ENCODE peak calls at places on chromosomes 11 and 22, in four cellular contexts. Y is K562, K is GM12878, L is HepG2. O is an unnamed sample.

GRCh38 chr11:28903716-28904115 is 795.5 kb downstream of the METTL15 start:
- DNase-seq in Y (no peak), K (no peak), L (no peak), O (no peak)

GRCh38 chr22:40156001-40156516 is 21.7 kb upstream of the TNRC6B start:
- DNase-seq in Y (peak), K (no peak), L (peak), O (peak)

GRCh38 chr11:79437981-79438630 is 2.7 kb downstream of the TENM4 start:
- DNase-seq in Y (no peak), K (no peak), L (no peak), O (peak)

GRCh38 chr11:1351278-1351937 is 38.3 kb upstream of the BRSK2 start:
- DNase-seq in Y (peak), K (no peak), L (peak), O (peak)

GRCh38 chr22:35915477-35916013 is 113.1 kb downstream of the RBFOX2 start:
- DNase-seq in Y (no peak), K (no peak), L (no peak), O (no peak)

GRCh38 chr22:39148727-39149535 is 3.5 kb downstream of the CBX7 start:
- DNase-seq in Y (peak), K (peak), L (no peak), O (no peak)

GRCh38 chr11:101974255-101974654 is 57.9 kb upstream of the ANGPTL5 start:
- DNase-seq in Y (no peak), K (no peak), L (peak), O (no peak)

GRCh38 chr11:96155627-96156378 is 187.2 kb downstream of the MAML2 start:
- DNase-seq in Y (peak), K (peak), L (peak), O (peak)

GRCh38 chr11:119741369-119742262 is 12.6 kb upstream of the NECTIN1 start:
- DNase-seq in Y (peak), K (no peak), L (peak), O (peak)

GRCh38 chr11:118607401-118608267 is at the start of gene PHLDB1:
- DNase-seq in Y (peak), K (no peak), L (peak), O (peak)

GRCh38 chr22:30116362-30117117 is 36.3 kb downstream of the HORMAD2 start:
- DNase-seq in Y (no peak), K (no peak), L (peak), O (no peak)

GRCh38 chr11:134661660-134662059 is 249.6 kb upstream of the B3GAT1 start:
- DNase-seq in Y (no peak), K (no peak), L (no peak), O (no peak)

GRCh38 chr22:37896181-37896592 is 9.9 kb upstream of the MICALL1 start:
- DNase-seq in Y (no peak), K (peak), L (peak), O (no peak)

GRCh38 chr11:72738199-72739141 is 13.7 kb downstream of the ARAP1 start:
- DNase-seq in Y (peak), K (no peak), L (no peak), O (no peak)

GRCh38 chr11:134050541-134051383 is 18.1 kb upstream of the JAM3 start:
- DNase-seq in Y (peak), K (no peak), L (peak), O (peak)

GRCh38 chr11:79428406-79428805 is 12.4 kb downstream of the TENM4 start:
- DNase-seq in Y (no peak), K (no peak), L (no peak), O (no peak)

GRCh38 chr11:72901374-72901773 is 87.2 kb downstream of the ATG16L2 start:
- DNase-seq in Y (no peak), K (no peak), L (no peak), O (no peak)

GRCh38 chr11:5620606-5621521 is 3.9 kb upstream of the TRIM34 start:
- DNase-seq in Y (no peak), K (no peak), L (peak), O (no peak)

GRCh38 chr11:2369320-2369719 is 7.8 kb upstream of the CD81 start:
- DNase-seq in Y (no peak), K (no peak), L (no peak), O (no peak)

GRCh38 chr11:12673924-12674570 is at the start of gene TEAD1:
- DNase-seq in Y (peak), K (no peak), L (peak), O (peak)

GRCh38 chr11:62646825-62647608 is 604 bp upstream of the GANAB start:
- DNase-seq in Y (no peak), K (no peak), L (no peak), O (no peak)

DNA sequence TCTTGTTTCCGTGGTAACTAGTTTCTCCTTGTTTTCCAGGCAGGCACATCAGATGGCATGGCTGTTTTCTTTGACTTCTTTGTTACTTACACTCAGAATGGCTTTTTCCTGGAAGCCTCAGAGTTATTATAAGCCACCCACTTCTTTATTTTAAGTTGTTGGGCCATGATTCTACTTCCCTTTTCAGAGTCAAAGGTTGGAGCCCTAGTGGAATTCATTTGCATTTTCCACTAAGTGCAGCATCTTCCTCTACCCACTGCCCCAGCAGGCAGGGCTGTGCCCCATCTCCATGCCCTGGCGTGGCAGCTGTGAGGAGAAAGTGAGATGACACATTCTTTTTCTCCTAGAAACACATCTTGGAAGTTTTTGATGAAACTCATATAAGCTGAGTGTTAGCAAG is 95.0 kb downstream of the PRR5L start:
- DNase-seq in Y (no peak), K (no peak), L (no peak), O (no peak)
- TF ChIP-seq SP1 in Y (no peak), K (no peak), L (no peak), O (no peak)

DNA sequence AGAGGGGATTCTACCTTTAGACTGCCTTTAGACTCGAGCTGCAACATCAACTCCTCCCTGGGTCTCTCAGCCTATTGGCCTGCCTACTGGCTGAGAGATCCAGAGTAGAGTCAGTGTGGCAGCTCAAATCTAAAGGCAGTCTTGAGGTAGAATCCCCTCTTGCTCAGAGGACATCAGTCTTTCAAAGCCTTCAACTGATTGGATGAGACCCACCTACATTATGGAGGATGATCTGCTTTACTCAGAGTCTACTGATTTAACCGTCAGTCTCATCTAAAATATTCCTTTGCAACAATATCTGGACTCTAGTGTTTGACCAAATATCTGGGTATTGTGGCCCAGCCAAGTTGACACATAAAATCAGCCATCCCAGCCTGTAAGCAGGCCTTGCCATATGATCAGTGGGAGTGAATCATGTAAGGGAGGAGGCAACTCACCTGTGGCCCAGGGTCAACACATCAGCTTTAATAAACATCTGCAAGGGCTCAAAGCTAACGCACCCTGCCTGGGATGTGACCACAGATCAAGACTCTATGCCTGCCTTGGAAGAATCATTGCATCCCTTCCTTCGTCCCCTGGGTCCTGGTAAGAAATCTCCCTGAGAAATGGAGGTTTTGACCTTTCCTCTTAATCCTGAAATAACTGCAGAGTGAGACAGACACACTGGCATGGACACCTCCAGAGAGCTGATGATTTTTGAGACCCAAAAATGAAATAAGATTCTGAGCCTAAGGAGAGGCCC is 198.1 kb downstream of the DBX1 start:
- DNase-seq in Y (no peak), K (no peak), L (no peak), O (no peak)
- TF ChIP-seq BHLHE40 in Y (no peak), K (no peak), L (no peak), O (no peak)

GRCh38 chr22:47044722-47045545 is 282.5 kb downstream of the TBC1D22A start:
- DNase-seq in Y (no peak), K (no peak), L (no peak), O (no peak)
- TF ChIP-seq SP1 in Y (no peak), K (no peak), L (no peak), O (no peak)

GRCh38 chr11:87473174-87473573 is 435.4 kb downstream of the TMEM135 start:
- DNase-seq in Y (no peak), K (no peak), L (no peak), O (no peak)
- TF ChIP-seq BHLHE40 in Y (no peak), K (no peak), L (no peak), O (no peak)

GRCh38 chr11:88523362-88524028 is 186.0 kb upstream of the CTSC start:
- DNase-seq in Y (no peak), K (no peak), L (no peak), O (no peak)
- TF ChIP-seq SP1 in Y (no peak), K (no peak), L (no peak), O (no peak)

O was measured in HEK293T.